ENCODE peak calls at places on chromosome 15, in ten cellular contexts. One of them, this sample, is unnamed.

GRCh38 chr15:69080203-69080957 is 65.9 kb downstream of the NOX5 start:
- DNase-seq in uterus: no peak
- DNase-seq in HFFc6: no peak
- DNase-seq in cardiac muscle cell: no peak
- DNase-seq in nephron progenitor cell: no peak
- DNase-seq in tibial nerve: no peak
- DNase-seq in HepG2: no peak
- DNase-seq in heart right ventricle: no peak
- DNase-seq in retinal pigment epithelial cell: no peak
- DNase-seq in HFF-Myc: no peak
- DNase-seq in this sample: peak

GRCh38 chr15:75650908-75651809 is 3.4 kb downstream of the SNX33 start:
- DNase-seq in uterus: no peak
- DNase-seq in HFFc6: no peak
- DNase-seq in cardiac muscle cell: no peak
- DNase-seq in nephron progenitor cell: no peak
- DNase-seq in tibial nerve: no peak
- DNase-seq in HepG2: peak
- DNase-seq in heart right ventricle: peak
- DNase-seq in retinal pigment epithelial cell: no peak
- DNase-seq in HFF-Myc: no peak
- DNase-seq in this sample: peak

GRCh38 chr15:76973906-76974305 is 21.0 kb upstream of the PSTPIP1 start:
- DNase-seq in uterus: no peak
- DNase-seq in HFFc6: no peak
- DNase-seq in cardiac muscle cell: no peak
- DNase-seq in nephron progenitor cell: no peak
- DNase-seq in tibial nerve: no peak
- DNase-seq in HepG2: no peak
- DNase-seq in heart right ventricle: no peak
- DNase-seq in retinal pigment epithelial cell: no peak
- DNase-seq in HFF-Myc: no peak
- DNase-seq in this sample: no peak

GRCh38 chr15:85485956-85486567 is 105.7 kb downstream of the AKAP13 start:
- DNase-seq in uterus: peak
- DNase-seq in HFFc6: peak
- DNase-seq in cardiac muscle cell: peak
- DNase-seq in nephron progenitor cell: peak
- DNase-seq in tibial nerve: no peak
- DNase-seq in HepG2: peak
- DNase-seq in heart right ventricle: no peak
- DNase-seq in retinal pigment epithelial cell: no peak
- DNase-seq in HFF-Myc: peak
- DNase-seq in this sample: peak

GRCh38 chr15:52436971-52437370 is 91.7 kb downstream of the MYO5A start:
- DNase-seq in uterus: no peak
- DNase-seq in HFFc6: no peak
- DNase-seq in cardiac muscle cell: no peak
- DNase-seq in nephron progenitor cell: no peak
- DNase-seq in tibial nerve: no peak
- DNase-seq in HepG2: no peak
- DNase-seq in heart right ventricle: no peak
- DNase-seq in retinal pigment epithelial cell: no peak
- DNase-seq in HFF-Myc: no peak
- DNase-seq in this sample: no peak

GRCh38 chr15:82571722-82572222 is 31.5 kb upstream of the RPS17 start:
- DNase-seq in uterus: peak
- DNase-seq in HFFc6: peak
- DNase-seq in cardiac muscle cell: peak
- DNase-seq in nephron progenitor cell: peak
- DNase-seq in tibial nerve: peak
- DNase-seq in HepG2: no peak
- DNase-seq in heart right ventricle: peak
- DNase-seq in retinal pigment epithelial cell: peak
- DNase-seq in HFF-Myc: peak
- DNase-seq in this sample: no peak

GRCh38 chr15:68598171-68599152 is 19.7 kb downstream of the CORO2B start:
- DNase-seq in uterus: no peak
- DNase-seq in HFFc6: no peak
- DNase-seq in cardiac muscle cell: peak
- DNase-seq in nephron progenitor cell: no peak
- DNase-seq in tibial nerve: no peak
- DNase-seq in HepG2: no peak
- DNase-seq in heart right ventricle: no peak
- DNase-seq in retinal pigment epithelial cell: no peak
- DNase-seq in HFF-Myc: no peak
- DNase-seq in this sample: no peak

GRCh38 chr15:32861741-32862140 is 143.9 kb downstream of the GREM1 start:
- DNase-seq in uterus: no peak
- DNase-seq in HFFc6: peak
- DNase-seq in cardiac muscle cell: no peak
- DNase-seq in nephron progenitor cell: peak
- DNase-seq in tibial nerve: no peak
- DNase-seq in HepG2: no peak
- DNase-seq in heart right ventricle: no peak
- DNase-seq in retinal pigment epithelial cell: peak
- DNase-seq in HFF-Myc: no peak
- DNase-seq in this sample: no peak

GRCh38 chr15:39684215-39684614 is 98.4 kb downstream of the FSIP1 start:
- DNase-seq in uterus: no peak
- DNase-seq in HFFc6: no peak
- DNase-seq in cardiac muscle cell: no peak
- DNase-seq in nephron progenitor cell: no peak
- DNase-seq in tibial nerve: no peak
- DNase-seq in HepG2: no peak
- DNase-seq in heart right ventricle: no peak
- DNase-seq in retinal pigment epithelial cell: no peak
- DNase-seq in HFF-Myc: no peak
- DNase-seq in this sample: no peak

GRCh38 chr15:92693922-92694331 is 38.4 kb upstream of the FAM174B start:
- DNase-seq in uterus: no peak
- DNase-seq in HFFc6: no peak
- DNase-seq in cardiac muscle cell: peak
- DNase-seq in nephron progenitor cell: peak
- DNase-seq in tibial nerve: no peak
- DNase-seq in HepG2: peak
- DNase-seq in heart right ventricle: no peak
- DNase-seq in retinal pigment epithelial cell: no peak
- DNase-seq in HFF-Myc: no peak
- DNase-seq in this sample: peak

GRCh38 chr15:35673093-35673573 is 127.2 kb upstream of the DPH6 start:
- DNase-seq in uterus: no peak
- DNase-seq in HFFc6: no peak
- DNase-seq in cardiac muscle cell: peak
- DNase-seq in nephron progenitor cell: no peak
- DNase-seq in tibial nerve: no peak
- DNase-seq in HepG2: peak
- DNase-seq in heart right ventricle: no peak
- DNase-seq in retinal pigment epithelial cell: no peak
- DNase-seq in HFF-Myc: no peak
- DNase-seq in this sample: no peak

GRCh38 chr15:50248994-50249586 is 16.4 kb downstream of the HDC start:
- DNase-seq in uterus: no peak
- DNase-seq in HFFc6: no peak
- DNase-seq in cardiac muscle cell: no peak
- DNase-seq in nephron progenitor cell: no peak
- DNase-seq in tibial nerve: no peak
- DNase-seq in HepG2: no peak
- DNase-seq in heart right ventricle: no peak
- DNase-seq in retinal pigment epithelial cell: no peak
- DNase-seq in HFF-Myc: no peak
- DNase-seq in this sample: no peak

GRCh38 chr15:89591834-89592233 is 16.6 kb downstream of the TICRR start:
- DNase-seq in uterus: no peak
- DNase-seq in HFFc6: no peak
- DNase-seq in cardiac muscle cell: no peak
- DNase-seq in nephron progenitor cell: no peak
- DNase-seq in tibial nerve: no peak
- DNase-seq in HepG2: no peak
- DNase-seq in heart right ventricle: no peak
- DNase-seq in retinal pigment epithelial cell: no peak
- DNase-seq in HFF-Myc: no peak
- DNase-seq in this sample: no peak

GRCh38 chr15:89587955-89588354 is 12.7 kb downstream of the TICRR start:
- DNase-seq in uterus: no peak
- DNase-seq in HFFc6: peak
- DNase-seq in cardiac muscle cell: no peak
- DNase-seq in nephron progenitor cell: no peak
- DNase-seq in tibial nerve: no peak
- DNase-seq in HepG2: no peak
- DNase-seq in heart right ventricle: no peak
- DNase-seq in retinal pigment epithelial cell: no peak
- DNase-seq in HFF-Myc: no peak
- DNase-seq in this sample: peak

DNA sequence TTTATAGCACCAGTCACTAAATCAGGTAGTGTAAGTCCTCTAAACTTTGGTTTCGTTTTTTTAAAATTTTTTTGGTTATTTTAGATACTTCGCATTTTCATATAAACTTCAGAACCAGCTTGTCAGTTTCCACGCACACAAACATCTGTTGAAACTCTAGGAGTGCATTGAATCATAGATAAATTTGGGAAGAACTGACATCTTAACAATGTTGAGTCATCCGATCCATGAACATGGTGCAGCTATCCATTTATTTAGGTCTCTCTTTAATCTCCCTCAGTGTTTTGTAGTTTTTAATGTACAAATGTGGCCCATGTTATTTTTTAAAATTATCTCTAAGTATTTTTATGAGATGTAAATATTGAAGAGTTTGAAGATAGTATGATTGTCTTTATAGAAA is 17.7 kb downstream of the TICRR start:
- DNase-seq in uterus: no peak
- DNase-seq in HFFc6: no peak
- DNase-seq in cardiac muscle cell: no peak
- DNase-seq in nephron progenitor cell: no peak
- DNase-seq in tibial nerve: no peak
- DNase-seq in HepG2: no peak
- DNase-seq in heart right ventricle: no peak
- DNase-seq in retinal pigment epithelial cell: no peak
- DNase-seq in HFF-Myc: no peak
- DNase-seq in this sample: no peak
- TF ChIP-seq CTCF in uterus: no peak
- TF ChIP-seq CTCF in HFFc6: no peak
- TF ChIP-seq CTCF in cardiac muscle cell: no peak
- TF ChIP-seq CTCF in nephron progenitor cell: no peak
- TF ChIP-seq CTCF in tibial nerve: no peak
- TF ChIP-seq CTCF in HepG2: no peak
- TF ChIP-seq CTCF in heart right ventricle: no peak
- TF ChIP-seq CTCF in retinal pigment epithelial cell: no peak
- TF ChIP-seq CTCF in HFF-Myc: no peak
- TF ChIP-seq CTCF in this sample: no peak

GRCh38 chr15:99502182-99502581 is 63.6 kb upstream of the MEF2A start:
- DNase-seq in uterus: no peak
- DNase-seq in HFFc6: no peak
- DNase-seq in cardiac muscle cell: no peak
- DNase-seq in nephron progenitor cell: no peak
- DNase-seq in tibial nerve: no peak
- DNase-seq in HepG2: no peak
- DNase-seq in heart right ventricle: no peak
- DNase-seq in retinal pigment epithelial cell: no peak
- DNase-seq in HFF-Myc: no peak
- DNase-seq in this sample: no peak
- TF ChIP-seq CTCF in uterus: no peak
- TF ChIP-seq CTCF in HFFc6: no peak
- TF ChIP-seq CTCF in cardiac muscle cell: no peak
- TF ChIP-seq CTCF in nephron progenitor cell: no peak
- TF ChIP-seq CTCF in tibial nerve: no peak
- TF ChIP-seq CTCF in HepG2: no peak
- TF ChIP-seq CTCF in heart right ventricle: no peak
- TF ChIP-seq CTCF in retinal pigment epithelial cell: no peak
- TF ChIP-seq CTCF in HFF-Myc: no peak
- TF ChIP-seq CTCF in this sample: no peak

GRCh38 chr15:45253330-45253729 is 1.3 kb downstream of the SLC28A2 start:
- DNase-seq in uterus: no peak
- DNase-seq in HFFc6: no peak
- DNase-seq in cardiac muscle cell: no peak
- DNase-seq in nephron progenitor cell: peak
- DNase-seq in tibial nerve: no peak
- DNase-seq in HepG2: no peak
- DNase-seq in heart right ventricle: no peak
- DNase-seq in retinal pigment epithelial cell: no peak
- DNase-seq in HFF-Myc: no peak
- DNase-seq in this sample: peak
- TF ChIP-seq CTCF in uterus: no peak
- TF ChIP-seq CTCF in HFFc6: peak
- TF ChIP-seq CTCF in cardiac muscle cell: peak
- TF ChIP-seq CTCF in nephron progenitor cell: peak
- TF ChIP-seq CTCF in tibial nerve: no peak
- TF ChIP-seq CTCF in HepG2: peak
- TF ChIP-seq CTCF in heart right ventricle: no peak
- TF ChIP-seq CTCF in retinal pigment epithelial cell: peak
- TF ChIP-seq CTCF in HFF-Myc: peak
- TF ChIP-seq CTCF in this sample: no peak

GRCh38 chr15:63417721-63418120 is 36.1 kb upstream of the CA12 start:
- DNase-seq in uterus: no peak
- DNase-seq in HFFc6: no peak
- DNase-seq in cardiac muscle cell: no peak
- DNase-seq in nephron progenitor cell: no peak
- DNase-seq in tibial nerve: no peak
- DNase-seq in HepG2: no peak
- DNase-seq in heart right ventricle: no peak
- DNase-seq in retinal pigment epithelial cell: no peak
- DNase-seq in HFF-Myc: no peak
- DNase-seq in this sample: no peak

GRCh38 chr15:63421433-63421832 is 39.8 kb upstream of the CA12 start:
- DNase-seq in uterus: no peak
- DNase-seq in HFFc6: no peak
- DNase-seq in cardiac muscle cell: no peak
- DNase-seq in nephron progenitor cell: no peak
- DNase-seq in tibial nerve: no peak
- DNase-seq in HepG2: no peak
- DNase-seq in heart right ventricle: no peak
- DNase-seq in retinal pigment epithelial cell: no peak
- DNase-seq in HFF-Myc: no peak
- DNase-seq in this sample: no peak

GRCh38 chr15:63425426-63425825 is 43.8 kb upstream of the CA12 start:
- DNase-seq in uterus: no peak
- DNase-seq in HFFc6: no peak
- DNase-seq in cardiac muscle cell: no peak
- DNase-seq in nephron progenitor cell: no peak
- DNase-seq in tibial nerve: no peak
- DNase-seq in HepG2: no peak
- DNase-seq in heart right ventricle: no peak
- DNase-seq in retinal pigment epithelial cell: no peak
- DNase-seq in HFF-Myc: no peak
- DNase-seq in this sample: no peak

GRCh38 chr15:63422891-63423290 is 41.2 kb upstream of the CA12 start:
- DNase-seq in uterus: no peak
- DNase-seq in HFFc6: no peak
- DNase-seq in cardiac muscle cell: no peak
- DNase-seq in nephron progenitor cell: no peak
- DNase-seq in tibial nerve: no peak
- DNase-seq in HepG2: no peak
- DNase-seq in heart right ventricle: no peak
- DNase-seq in retinal pigment epithelial cell: no peak
- DNase-seq in HFF-Myc: no peak
- DNase-seq in this sample: no peak

DNA sequence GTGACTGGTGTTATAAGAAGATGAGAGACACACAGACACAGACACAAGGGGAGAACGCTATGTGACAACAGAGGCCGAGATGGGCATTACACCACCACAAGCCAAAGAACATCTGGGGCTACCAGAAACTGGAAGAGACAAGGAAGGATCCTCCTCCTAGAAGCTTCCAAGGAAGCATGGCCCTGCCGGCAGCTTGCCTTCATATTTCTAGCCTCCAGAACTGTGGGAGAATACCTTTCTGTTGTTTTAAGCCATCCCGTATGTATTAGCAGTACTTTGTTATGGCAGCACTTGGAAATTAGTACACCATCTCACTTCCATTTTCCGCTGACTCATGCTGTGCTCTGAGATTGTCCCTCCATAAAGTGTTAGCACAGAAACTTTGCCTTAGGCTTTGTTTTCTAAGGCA is 38.7 kb upstream of the CA12 start:
- DNase-seq in uterus: no peak
- DNase-seq in HFFc6: peak
- DNase-seq in cardiac muscle cell: peak
- DNase-seq in nephron progenitor cell: no peak
- DNase-seq in tibial nerve: no peak
- DNase-seq in HepG2: no peak
- DNase-seq in heart right ventricle: no peak
- DNase-seq in retinal pigment epithelial cell: no peak
- DNase-seq in HFF-Myc: no peak
- DNase-seq in this sample: peak
- TF ChIP-seq CTCF in uterus: no peak
- TF ChIP-seq CTCF in HFFc6: peak
- TF ChIP-seq CTCF in cardiac muscle cell: no peak
- TF ChIP-seq CTCF in nephron progenitor cell: no peak
- TF ChIP-seq CTCF in tibial nerve: no peak
- TF ChIP-seq CTCF in HepG2: no peak
- TF ChIP-seq CTCF in heart right ventricle: no peak
- TF ChIP-seq CTCF in retinal pigment epithelial cell: no peak
- TF ChIP-seq CTCF in HFF-Myc: no peak
- TF ChIP-seq CTCF in this sample: no peak